ENCODE peak calls at places on chromosome 10, in nine cellular contexts. One of them, this sample, is unnamed.

GRCh38 chr10:86306628-86307278 is 59.8 kb downstream of the GRID1 start:
- DNase-seq in naive thymus-derived CD4-positive, alpha-beta T cell: no peak
- DNase-seq in HepG2: peak; percentile 7
- DNase-seq in upper lobe of right lung: peak; percentile 10
- DNase-seq in fibroblast of lung: peak; percentile 10
- DNase-seq in right cardiac atrium: no peak
- DNase-seq in PC-3: peak; percentile 24
- DNase-seq in adrenal gland: no peak
- DNase-seq in neuronal stem cell: peak; percentile 67
- DNase-seq in this sample: no peak

GRCh38 chr10:133156674-133157579 is 3.1 kb upstream of the KNDC1 start:
- DNase-seq in PC-3: no peak
- DNase-seq in right cardiac atrium: no peak
- DNase-seq in neuronal stem cell: no peak
- DNase-seq in fibroblast of lung: no peak
- DNase-seq in adrenal gland: peak; percentile 17
- DNase-seq in naive thymus-derived CD4-positive, alpha-beta T cell: no peak
- DNase-seq in HepG2: no peak
- DNase-seq in upper lobe of right lung: no peak
- DNase-seq in this sample: no peak

GRCh38 chr10:8365935-8366911 is 311.7 kb downstream of the GATA3 start:
- DNase-seq in neuronal stem cell: no peak
- DNase-seq in right cardiac atrium: peak; percentile 52
- DNase-seq in HepG2: peak; percentile 42
- DNase-seq in naive thymus-derived CD4-positive, alpha-beta T cell: peak; percentile 12
- DNase-seq in adrenal gland: no peak
- DNase-seq in fibroblast of lung: peak; percentile 99
- DNase-seq in upper lobe of right lung: no peak
- DNase-seq in PC-3: peak; percentile 91
- DNase-seq in this sample: peak; percentile 73

GRCh38 chr10:51073461-51074237 is 638 bp upstream of the PRKG1 start:
- DNase-seq in naive thymus-derived CD4-positive, alpha-beta T cell: no peak
- DNase-seq in HepG2: no peak
- DNase-seq in right cardiac atrium: peak; percentile 37
- DNase-seq in fibroblast of lung: no peak
- DNase-seq in PC-3: peak; percentile 74
- DNase-seq in neuronal stem cell: peak; percentile 12
- DNase-seq in upper lobe of right lung: no peak
- DNase-seq in adrenal gland: peak; percentile 46
- DNase-seq in this sample: no peak

GRCh38 chr10:71015674-71016073 is 127.3 kb upstream of the PCBD1 start:
- DNase-seq in PC-3: no peak
- DNase-seq in HepG2: no peak
- DNase-seq in right cardiac atrium: no peak
- DNase-seq in neuronal stem cell: no peak
- DNase-seq in adrenal gland: no peak
- DNase-seq in fibroblast of lung: no peak
- DNase-seq in naive thymus-derived CD4-positive, alpha-beta T cell: no peak
- DNase-seq in upper lobe of right lung: no peak
- DNase-seq in this sample: no peak

GRCh38 chr10:106608101-106608500 is 556.4 kb downstream of the SORCS1 start:
- DNase-seq in right cardiac atrium: no peak
- DNase-seq in fibroblast of lung: peak; percentile 1
- DNase-seq in HepG2: no peak
- DNase-seq in naive thymus-derived CD4-positive, alpha-beta T cell: no peak
- DNase-seq in PC-3: no peak
- DNase-seq in neuronal stem cell: no peak
- DNase-seq in upper lobe of right lung: no peak
- DNase-seq in adrenal gland: no peak
- DNase-seq in this sample: no peak

GRCh38 chr10:1180071-1180730 is 124.0 kb downstream of the WDR37 start:
- DNase-seq in HepG2: no peak
- DNase-seq in right cardiac atrium: no peak
- DNase-seq in naive thymus-derived CD4-positive, alpha-beta T cell: no peak
- DNase-seq in fibroblast of lung: no peak
- DNase-seq in neuronal stem cell: no peak
- DNase-seq in PC-3: no peak
- DNase-seq in upper lobe of right lung: peak; percentile 43
- DNase-seq in adrenal gland: no peak
- DNase-seq in this sample: no peak

GRCh38 chr10:58350023-58350422 is 15.2 kb downstream of the UBE2D1 start:
- DNase-seq in neuronal stem cell: no peak
- DNase-seq in adrenal gland: no peak
- DNase-seq in naive thymus-derived CD4-positive, alpha-beta T cell: no peak
- DNase-seq in HepG2: no peak
- DNase-seq in PC-3: no peak
- DNase-seq in fibroblast of lung: no peak
- DNase-seq in upper lobe of right lung: no peak
- DNase-seq in right cardiac atrium: no peak
- DNase-seq in this sample: no peak

GRCh38 chr10:111709630-111710029 is 473.9 kb downstream of the GPAM start:
- DNase-seq in PC-3: no peak
- DNase-seq in upper lobe of right lung: no peak
- DNase-seq in fibroblast of lung: no peak
- DNase-seq in HepG2: no peak
- DNase-seq in adrenal gland: no peak
- DNase-seq in right cardiac atrium: no peak
- DNase-seq in neuronal stem cell: no peak
- DNase-seq in naive thymus-derived CD4-positive, alpha-beta T cell: no peak
- DNase-seq in this sample: no peak

GRCh38 chr10:120514959-120515358 is 57.9 kb downstream of the PLPP4 start:
- DNase-seq in HepG2: no peak
- DNase-seq in upper lobe of right lung: no peak
- DNase-seq in adrenal gland: no peak
- DNase-seq in fibroblast of lung: no peak
- DNase-seq in right cardiac atrium: no peak
- DNase-seq in naive thymus-derived CD4-positive, alpha-beta T cell: no peak
- DNase-seq in neuronal stem cell: no peak
- DNase-seq in PC-3: no peak
- DNase-seq in this sample: no peak

GRCh38 chr10:73357821-73358220 is 843 bp downstream of the CFAP70 start:
- DNase-seq in PC-3: no peak
- DNase-seq in right cardiac atrium: no peak
- DNase-seq in HepG2: no peak
- DNase-seq in fibroblast of lung: no peak
- DNase-seq in naive thymus-derived CD4-positive, alpha-beta T cell: no peak
- DNase-seq in adrenal gland: no peak
- DNase-seq in upper lobe of right lung: no peak
- DNase-seq in neuronal stem cell: no peak
- DNase-seq in this sample: no peak

GRCh38 chr10:73364964-73365363 is 6.3 kb upstream of the CFAP70 start:
- DNase-seq in naive thymus-derived CD4-positive, alpha-beta T cell: no peak
- DNase-seq in fibroblast of lung: no peak
- DNase-seq in right cardiac atrium: no peak
- DNase-seq in HepG2: no peak
- DNase-seq in upper lobe of right lung: no peak
- DNase-seq in adrenal gland: no peak
- DNase-seq in neuronal stem cell: no peak
- DNase-seq in PC-3: no peak
- DNase-seq in this sample: no peak

GRCh38 chr10:73358331-73359279 is at the start of gene CFAP70:
- DNase-seq in neuronal stem cell: peak; percentile 91
- DNase-seq in adrenal gland: peak; percentile 93
- DNase-seq in HepG2: peak; percentile 95
- DNase-seq in fibroblast of lung: peak; percentile 90
- DNase-seq in upper lobe of right lung: peak; percentile 94
- DNase-seq in right cardiac atrium: peak; percentile 94
- DNase-seq in PC-3: peak; percentile 100
- DNase-seq in naive thymus-derived CD4-positive, alpha-beta T cell: peak; percentile 96
- DNase-seq in this sample: peak; percentile 91

DNA sequence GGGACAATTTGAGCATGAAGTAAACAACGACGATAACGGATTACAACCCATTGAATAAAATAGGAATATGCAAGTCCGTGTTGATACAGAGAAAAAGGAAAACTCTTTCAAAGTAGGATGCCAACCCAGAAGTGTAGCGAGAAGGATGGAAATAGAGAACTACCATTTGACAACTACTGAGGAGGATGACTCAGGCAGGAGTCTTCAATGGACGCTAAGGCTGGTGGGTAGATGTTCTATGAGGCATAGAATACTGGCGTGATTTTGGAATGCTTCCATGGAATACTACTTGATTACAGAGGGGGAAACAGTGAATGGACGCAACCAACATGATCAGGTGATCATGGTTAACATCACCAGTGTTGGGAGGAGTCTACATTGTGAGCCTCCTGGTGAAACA is 828 bp upstream of the CFAP70 start:
- DNase-seq in adrenal gland: no peak
- DNase-seq in naive thymus-derived CD4-positive, alpha-beta T cell: no peak
- DNase-seq in fibroblast of lung: peak; percentile 8
- DNase-seq in right cardiac atrium: no peak
- DNase-seq in upper lobe of right lung: no peak
- DNase-seq in neuronal stem cell: no peak
- DNase-seq in PC-3: peak; percentile 56
- DNase-seq in HepG2: no peak
- DNase-seq in this sample: no peak
- H3K27ac ChIP-seq in adrenal gland: no peak overlapping the region
- H3K27ac ChIP-seq in naive thymus-derived CD4-positive, alpha-beta T cell: no peak overlapping the region
- H3K27ac ChIP-seq in fibroblast of lung: no peak overlapping the region
- H3K27ac ChIP-seq in right cardiac atrium: no peak overlapping the region
- H3K27ac ChIP-seq in upper lobe of right lung: no peak overlapping the region
- H3K27ac ChIP-seq in neuronal stem cell: no peak overlapping the region
- H3K27ac ChIP-seq in PC-3: no peak overlapping the region
- H3K27ac ChIP-seq in HepG2: no peak overlapping the region
- H3K27ac ChIP-seq in this sample: no peak overlapping the region

GRCh38 chr10:79023489-79024162 is 45.1 kb upstream of the ZMIZ1 start:
- DNase-seq in HepG2: no peak
- DNase-seq in PC-3: no peak
- DNase-seq in neuronal stem cell: no peak
- DNase-seq in upper lobe of right lung: peak; percentile 34
- DNase-seq in fibroblast of lung: no peak
- DNase-seq in naive thymus-derived CD4-positive, alpha-beta T cell: no peak
- DNase-seq in adrenal gland: peak; percentile 41
- DNase-seq in right cardiac atrium: no peak
- DNase-seq in this sample: no peak

GRCh38 chr10:79025113-79025832 is 43.5 kb upstream of the ZMIZ1 start:
- DNase-seq in PC-3: no peak
- DNase-seq in fibroblast of lung: peak; percentile 6
- DNase-seq in adrenal gland: peak; percentile 8
- DNase-seq in HepG2: no peak
- DNase-seq in upper lobe of right lung: peak; percentile 58
- DNase-seq in right cardiac atrium: no peak
- DNase-seq in naive thymus-derived CD4-positive, alpha-beta T cell: peak; percentile 53
- DNase-seq in neuronal stem cell: no peak
- DNase-seq in this sample: no peak

GRCh38 chr10:79024296-79024695 is 44.5 kb upstream of the ZMIZ1 start:
- DNase-seq in PC-3: no peak
- DNase-seq in adrenal gland: peak; percentile 9
- DNase-seq in naive thymus-derived CD4-positive, alpha-beta T cell: no peak
- DNase-seq in upper lobe of right lung: peak; percentile 51
- DNase-seq in fibroblast of lung: no peak
- DNase-seq in HepG2: no peak
- DNase-seq in right cardiac atrium: no peak
- DNase-seq in neuronal stem cell: no peak
- DNase-seq in this sample: no peak

GRCh38 chr10:79026341-79026761 is 42.4 kb upstream of the ZMIZ1 start:
- DNase-seq in PC-3: no peak
- DNase-seq in adrenal gland: no peak
- DNase-seq in naive thymus-derived CD4-positive, alpha-beta T cell: no peak
- DNase-seq in neuronal stem cell: no peak
- DNase-seq in HepG2: no peak
- DNase-seq in right cardiac atrium: no peak
- DNase-seq in fibroblast of lung: no peak
- DNase-seq in upper lobe of right lung: peak; percentile 46
- DNase-seq in this sample: no peak

GRCh38 chr10:79024716-79025112 is 44.1 kb upstream of the ZMIZ1 start:
- DNase-seq in neuronal stem cell: no peak
- DNase-seq in HepG2: no peak
- DNase-seq in fibroblast of lung: no peak
- DNase-seq in naive thymus-derived CD4-positive, alpha-beta T cell: no peak
- DNase-seq in PC-3: no peak
- DNase-seq in right cardiac atrium: no peak
- DNase-seq in upper lobe of right lung: peak; percentile 54
- DNase-seq in adrenal gland: peak; percentile 8
- DNase-seq in this sample: no peak
- H3K27ac ChIP-seq in neuronal stem cell: no peak overlapping the region
- H3K27ac ChIP-seq in HepG2: no peak overlapping the region
- H3K27ac ChIP-seq in fibroblast of lung: no peak overlapping the region
- H3K27ac ChIP-seq in naive thymus-derived CD4-positive, alpha-beta T cell: no peak overlapping the region
- H3K27ac ChIP-seq in PC-3: no peak overlapping the region
- H3K27ac ChIP-seq in right cardiac atrium: peak overlapping the region; percentile 12
- H3K27ac ChIP-seq in upper lobe of right lung: no peak overlapping the region
- H3K27ac ChIP-seq in adrenal gland: no peak overlapping the region
- H3K27ac ChIP-seq in this sample: no peak overlapping the region

GRCh38 chr10:119315128-119316001 is 108.0 kb downstream of the GRK5 start:
- DNase-seq in naive thymus-derived CD4-positive, alpha-beta T cell: no peak
- DNase-seq in adrenal gland: peak; percentile 87
- DNase-seq in PC-3: peak; percentile 86
- DNase-seq in HepG2: peak; percentile 83
- DNase-seq in upper lobe of right lung: no peak
- DNase-seq in neuronal stem cell: peak; percentile 40
- DNase-seq in fibroblast of lung: peak; percentile 98
- DNase-seq in right cardiac atrium: peak; percentile 74
- DNase-seq in this sample: peak; percentile 57
- H3K27ac ChIP-seq in naive thymus-derived CD4-positive, alpha-beta T cell: no peak overlapping the region
- H3K27ac ChIP-seq in adrenal gland: peak overlapping the region; percentile 76
- H3K27ac ChIP-seq in PC-3: peak overlapping the region; percentile 100
- H3K27ac ChIP-seq in HepG2: peak overlapping the region; percentile 95
- H3K27ac ChIP-seq in upper lobe of right lung: peak overlapping the region; percentile 30
- H3K27ac ChIP-seq in neuronal stem cell: peak overlapping the region; percentile 35
- H3K27ac ChIP-seq in fibroblast of lung: peak overlapping the region; percentile 96
- H3K27ac ChIP-seq in right cardiac atrium: peak overlapping the region; percentile 73
- H3K27ac ChIP-seq in this sample: peak overlapping the region; percentile 74

DNA sequence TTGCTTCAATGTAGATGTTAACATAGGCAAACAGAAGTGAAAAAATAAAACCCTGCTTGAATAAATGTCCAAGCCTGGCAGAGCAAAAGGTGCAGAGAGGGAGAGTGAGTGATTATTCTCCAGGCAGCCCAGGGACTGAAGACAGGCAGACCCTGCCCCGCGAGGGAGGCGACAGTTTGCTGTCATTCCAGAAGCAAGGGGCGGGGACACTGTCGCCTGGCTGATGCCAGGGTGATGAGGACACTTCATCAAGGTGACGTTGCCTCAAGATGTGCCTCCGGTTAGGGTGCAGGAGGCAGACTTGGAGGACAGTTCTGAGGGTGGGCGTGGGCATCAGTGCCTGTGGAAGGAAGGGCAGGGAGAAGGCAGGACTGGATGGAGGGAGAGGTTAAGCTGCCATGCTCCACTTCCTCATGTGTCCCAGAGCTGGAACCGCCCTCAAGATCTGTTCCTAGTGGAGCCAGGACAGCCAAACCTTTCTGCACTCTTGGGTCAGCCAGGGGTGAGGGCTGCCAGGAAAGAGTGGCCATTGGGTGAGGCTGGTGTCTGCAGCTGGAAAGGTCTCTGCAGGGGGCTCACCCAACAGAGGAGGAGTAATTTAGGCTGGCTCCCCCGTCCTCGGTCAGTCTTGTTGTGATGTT is 560.5 kb upstream of the MKI67 start:
- DNase-seq in upper lobe of right lung: no peak
- DNase-seq in HepG2: no peak
- DNase-seq in naive thymus-derived CD4-positive, alpha-beta T cell: no peak
- DNase-seq in PC-3: no peak
- DNase-seq in right cardiac atrium: no peak
- DNase-seq in adrenal gland: no peak
- DNase-seq in neuronal stem cell: no peak
- DNase-seq in fibroblast of lung: no peak
- DNase-seq in this sample: no peak
- H3K27ac ChIP-seq in upper lobe of right lung: no peak overlapping the region
- H3K27ac ChIP-seq in HepG2: no peak overlapping the region
- H3K27ac ChIP-seq in naive thymus-derived CD4-positive, alpha-beta T cell: no peak overlapping the region
- H3K27ac ChIP-seq in PC-3: no peak overlapping the region
- H3K27ac ChIP-seq in right cardiac atrium: no peak overlapping the region
- H3K27ac ChIP-seq in adrenal gland: no peak overlapping the region
- H3K27ac ChIP-seq in neuronal stem cell: no peak overlapping the region
- H3K27ac ChIP-seq in fibroblast of lung: no peak overlapping the region
- H3K27ac ChIP-seq in this sample: no peak overlapping the region

This sample was measured in epithelial cell of prostate.